ENCODE peak calls at places on chromosomes 6 and 20, in six cellular contexts. Y is sigmoid colon, S is upper lobe of left lung, K is esophagus muscularis mucosa, P is stomach, D is ovary. F is an unnamed sample. For H3K27me3, the result is how much of the 10 kb centered on the place peaks cover.

GRCh38 chr20:50320005-50320909 is 129.6 kb downstream of the CEBPB start:
- DNase-seq in D (peak), K (no peak), S (no peak), P (no peak), Y (peak), F (no peak)

GRCh38 chr6:160069459-160069858 is 52.2 kb upstream of the SLC22A1 start:
- DNase-seq in Y (no peak), S (no peak), K (no peak), P (no peak), D (no peak), F (no peak)

GRCh38 chr6:8080338-8081151 is 16.4 kb upstream of the BLOC1S5 start:
- DNase-seq in D (no peak), S (no peak), Y (no peak), P (no peak), K (no peak), F (no peak)

GRCh38 chr6:105713474-105714118 is 310.7 kb upstream of the PREP start:
- DNase-seq in K (no peak), Y (no peak), D (no peak), P (no peak), S (no peak), F (no peak)

GRCh38 chr6:46781478-46782378 is 11.5 kb upstream of the MEP1A start:
- DNase-seq in S (no peak), Y (no peak), K (no peak), D (peak), P (peak), F (no peak)

GRCh38 chr6:23073851-23074250 is 504.5 kb downstream of the HDGFL1 start:
- DNase-seq in D (no peak), K (no peak), S (no peak), Y (no peak), P (no peak), F (no peak)

GRCh38 chr20:58045156-58045555 is 183.3 kb downstream of the ANKRD60 start:
- DNase-seq in S (no peak), D (no peak), K (peak), P (no peak), Y (no peak), F (no peak)

GRCh38 chr6:116572162-116572561 is 858 bp downstream of the RWDD1 start:
- DNase-seq in Y (peak), P (peak), K (no peak), S (no peak), D (no peak), F (no peak)

GRCh38 chr20:31833130-31833930 is 12.1 kb downstream of the FOXS1 start:
- DNase-seq in S (no peak), P (peak), D (peak), Y (no peak), K (no peak), F (no peak)

GRCh38 chr6:16901777-16902176 is 140.5 kb upstream of the ATXN1 start:
- DNase-seq in D (peak), Y (peak), S (no peak), K (no peak), P (peak), F (peak)

GRCh38 chr6:1181939-1182338 is 130.0 kb upstream of the FOXQ1 start:
- DNase-seq in K (no peak), S (no peak), P (no peak), Y (no peak), D (no peak), F (no peak)

GRCh38 chr6:44470746-44471145 is 83.2 kb downstream of the CDC5L start:
- DNase-seq in P (no peak), S (no peak), K (no peak), D (no peak), Y (no peak), F (no peak)

GRCh38 chr6:139894271-139894670 is 519.8 kb upstream of the CITED2 start:
- DNase-seq in K (no peak), Y (no peak), D (no peak), P (no peak), S (peak), F (no peak)

GRCh38 chr20:34995192-34995591 is 39.5 kb downstream of the MYH7B start:
- DNase-seq in D (no peak), S (peak), K (no peak), P (no peak), Y (no peak), F (no peak)

GRCh38 chr6:159801935-159802334 is 1.9 kb downstream of the PNLDC1 start:
- DNase-seq in P (no peak), S (no peak), K (no peak), D (no peak), Y (no peak), F (no peak)

GRCh38 chr20:47237715-47238114 is 118.8 kb downstream of the ZMYND8 start:
- DNase-seq in S (no peak), D (no peak), K (no peak), Y (no peak), P (no peak), F (no peak)

GRCh38 chr20:33522256-33522820 is 32.4 kb downstream of the CBFA2T2 start:
- DNase-seq in K (no peak), S (no peak), P (no peak), Y (no peak), D (no peak), F (no peak)

GRCh38 chr20:32560989-32561830 is 23.9 kb downstream of the NOL4L start:
- DNase-seq in K (no peak), D (no peak), S (peak), Y (no peak), P (no peak), F (no peak)

GRCh38 chr6:87102296-87102695 is 7.4 kb upstream of the CGA start:
- DNase-seq in P (no peak), S (no peak), K (no peak), Y (no peak), D (no peak), F (no peak)

GRCh38 chr6:151536280-151536534 is 42.4 kb downstream of the CCDC170 start:
- DNase-seq in K (no peak), Y (no peak), D (no peak), S (no peak), P (no peak), F (no peak)

GRCh38 chr6:84466521-84466920 is 239.1 kb upstream of the CEP162 start:
- DNase-seq in D (no peak), S (no peak), P (no peak), Y (no peak), K (no peak), F (no peak)

GRCh38 chr20:63223121-63223825 is 7.3 kb upstream of the YTHDF1 start:
- DNase-seq in D (no peak), S (no peak), Y (no peak), P (peak), K (no peak), F (no peak)

GRCh38 chr20:46970937-46971630 is 76.4 kb downstream of the EYA2 start:
- DNase-seq in K (no peak), P (no peak), D (no peak), S (no peak), Y (no peak), F (no peak)

GRCh38 chr20:35730583-35731468 is 11.2 kb downstream of the RBM39 start:
- DNase-seq in K (no peak), Y (no peak), P (no peak), D (no peak), S (no peak), F (no peak)

GRCh38 chr20:4272225-4272624 is 256.9 kb upstream of the RNF24 start:
- DNase-seq in D (no peak), P (no peak), S (no peak), K (no peak), Y (no peak), F (no peak)

GRCh38 chr6:72669324-72669723 is 47.5 kb downstream of the KCNQ5 start:
- DNase-seq in D (no peak), K (no peak), P (no peak), Y (no peak), S (no peak), F (no peak)

GRCh38 chr20:35134472-35134871 is 12.7 kb downstream of the EDEM2 start:
- DNase-seq in K (no peak), S (no peak), Y (no peak), P (no peak), D (peak), F (no peak)

GRCh38 chr6:112501705-112502104 is 154.6 kb downstream of the RFPL4B start:
- DNase-seq in P (no peak), K (no peak), S (no peak), Y (no peak), D (peak), F (no peak)

GRCh38 chr20:17445561-17445960 is 85.6 kb downstream of the BFSP1 start:
- DNase-seq in D (peak), K (no peak), P (no peak), Y (no peak), S (peak), F (no peak)

GRCh38 chr20:17449039-17449438 is 82.1 kb downstream of the BFSP1 start:
- DNase-seq in P (no peak), S (no peak), K (no peak), Y (no peak), D (no peak), F (no peak)

GRCh38 chr20:17446171-17446570 is 85.0 kb downstream of the BFSP1 start:
- DNase-seq in Y (no peak), K (no peak), P (no peak), S (no peak), D (no peak), F (no peak)

GRCh38 chr20:17444091-17444490 is 87.1 kb downstream of the BFSP1 start:
- DNase-seq in K (peak), P (no peak), D (no peak), Y (no peak), S (no peak), F (no peak)

DNA sequence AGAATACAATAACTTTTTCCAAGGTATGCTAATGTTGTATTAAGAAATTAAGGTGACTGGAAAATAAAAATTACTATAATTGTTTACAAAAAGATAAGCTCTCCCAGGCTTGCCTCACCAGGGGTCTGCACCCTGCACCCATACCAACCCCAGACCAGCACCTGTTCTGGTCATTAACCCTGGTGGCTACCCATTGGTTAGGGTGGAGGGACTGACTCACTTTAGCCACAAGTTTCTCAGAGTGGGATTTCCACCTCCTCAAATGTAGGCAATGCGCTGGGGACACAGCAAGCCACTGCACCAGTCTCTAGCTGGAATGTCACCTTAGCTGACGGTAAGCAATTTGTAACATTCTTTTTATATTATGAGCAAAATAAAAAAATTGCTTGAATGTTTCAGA is 83.1 kb downstream of the BFSP1 start:
- DNase-seq in P (no peak), K (no peak), Y (no peak), D (no peak), S (no peak), F (no peak)
- H3K27me3 ChIP-seq in P (under half), K (under half), Y (under half), D (under half), S (under half), F (under half)

GRCh38 chr6:93917216-93917615 is 497.9 kb upstream of the EPHA7 start:
- DNase-seq in K (no peak), P (no peak), D (no peak), S (no peak), Y (no peak), F (no peak)
- TF ChIP-seq EP300 in K (no peak), P (no peak), D (no peak), S (no peak), Y (no peak), F (no peak)

GRCh38 chr20:29319725-29320124 is 1937.7 kb upstream of the DEFB115 start:
- DNase-seq in P (no peak), D (no peak), Y (no peak), S (peak), K (peak), F (no peak)
- H3K4me3 ChIP-seq in P (no peak), D (no peak), Y (no peak), S (no peak), K (no peak), F (no peak)

DNA sequence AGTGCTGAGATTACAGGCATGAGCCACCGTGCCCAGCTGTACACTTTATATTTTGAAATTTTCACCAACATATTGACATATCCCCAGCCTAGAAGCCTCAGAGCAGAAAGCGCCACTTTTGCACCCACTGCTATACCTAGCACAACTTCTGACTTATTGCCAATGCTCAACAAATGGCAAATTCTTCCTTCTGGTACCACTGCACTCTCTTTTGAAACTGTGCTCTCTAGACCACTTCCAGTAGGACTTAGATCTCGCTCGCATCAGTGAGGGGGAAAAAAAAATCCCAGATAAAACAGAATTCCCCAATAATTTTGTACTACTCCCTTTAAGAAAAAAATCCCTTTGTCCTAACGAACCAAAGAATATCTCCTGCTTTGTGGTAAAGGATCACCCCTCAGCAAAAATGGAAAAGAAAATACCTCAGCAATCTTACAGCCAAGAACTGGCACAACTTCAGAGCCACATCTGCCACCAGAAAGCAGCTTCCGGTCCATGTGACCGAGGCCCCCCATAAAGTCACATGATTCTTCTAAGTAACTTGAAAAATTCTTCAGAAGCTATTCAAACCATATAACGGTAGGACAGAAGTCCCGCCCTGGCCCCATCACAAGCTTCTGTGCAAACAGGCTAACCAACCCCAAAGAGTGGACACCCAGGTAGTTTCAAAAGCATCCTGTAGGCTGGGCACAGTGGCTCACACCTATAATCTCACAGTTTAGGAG is 18.5 kb upstream of the IL17F start:
- DNase-seq in S (no peak), D (no peak), P (no peak), Y (no peak), K (no peak), F (no peak)
- H3K27me3 ChIP-seq in S (under half), D (under half), P (under half), Y (under half), K (under half), F (under half)

GRCh38 chr6:15086273-15087158 is 159.4 kb upstream of the JARID2 start:
- DNase-seq in P (peak), D (no peak), S (no peak), K (no peak), Y (no peak), F (no peak)
- TF ChIP-seq EP300 in P (no peak), D (no peak), S (no peak), K (no peak), Y (no peak), F (no peak)

F was measured in suprapubic skin.